ENCODE peak calls at places on chromosome 14, in four cellular contexts. One of them, this sample, is unnamed.

GRCh38 chr14:97704316-97704715 is 907.1 kb downstream of the VRK1 start:
- DNase-seq in foreskin fibroblast: no peak
- DNase-seq in endodermal cell: no peak
- DNase-seq in AG04450: no peak
- DNase-seq in this sample: no peak

GRCh38 chr14:85415015-85415712 is 114.8 kb upstream of the FLRT2 start:
- DNase-seq in foreskin fibroblast: peak
- DNase-seq in endodermal cell: peak
- DNase-seq in AG04450: peak
- DNase-seq in this sample: peak

GRCh38 chr14:18660585-18660922 is 59.6 kb downstream of the OR11H12 start:
- DNase-seq in foreskin fibroblast: no peak
- DNase-seq in endodermal cell: no peak
- DNase-seq in AG04450: no peak
- DNase-seq in this sample: no peak

GRCh38 chr14:54108481-54109471 is 152.2 kb upstream of the BMP4 start:
- DNase-seq in foreskin fibroblast: peak
- DNase-seq in endodermal cell: no peak
- DNase-seq in AG04450: peak
- DNase-seq in this sample: peak

GRCh38 chr14:32345311-32345771 is 16.2 kb downstream of the AKAP6 start:
- DNase-seq in foreskin fibroblast: peak
- DNase-seq in endodermal cell: no peak
- DNase-seq in AG04450: no peak
- DNase-seq in this sample: peak

GRCh38 chr14:42140001-42140400 is 533.3 kb downstream of the LRFN5 start:
- DNase-seq in foreskin fibroblast: peak
- DNase-seq in endodermal cell: no peak
- DNase-seq in AG04450: no peak
- DNase-seq in this sample: peak

GRCh38 chr14:33475623-33476022 is 475.3 kb downstream of the EGLN3 start:
- DNase-seq in foreskin fibroblast: peak
- DNase-seq in endodermal cell: peak
- DNase-seq in AG04450: no peak
- DNase-seq in this sample: peak

GRCh38 chr14:102663031-102663430 is 70.6 kb downstream of the RCOR1 start:
- DNase-seq in foreskin fibroblast: no peak
- DNase-seq in endodermal cell: peak
- DNase-seq in AG04450: no peak
- DNase-seq in this sample: no peak

GRCh38 chr14:104820669-104821228 is 19.8 kb downstream of the ZBTB42 start:
- DNase-seq in foreskin fibroblast: peak
- DNase-seq in endodermal cell: peak
- DNase-seq in AG04450: peak
- DNase-seq in this sample: peak

GRCh38 chr14:39395555-39396254 is 36.5 kb downstream of the FBXO33 start:
- DNase-seq in foreskin fibroblast: peak
- DNase-seq in endodermal cell: peak
- DNase-seq in AG04450: no peak
- DNase-seq in this sample: peak

GRCh38 chr14:59483360-59483759 is 848 bp downstream of the L3HYPDH start:
- DNase-seq in foreskin fibroblast: peak
- DNase-seq in endodermal cell: no peak
- DNase-seq in AG04450: peak
- DNase-seq in this sample: peak

GRCh38 chr14:91367173-91368171 is 50.1 kb downstream of the CCDC88C start:
- DNase-seq in foreskin fibroblast: no peak
- DNase-seq in endodermal cell: no peak
- DNase-seq in AG04450: no peak
- DNase-seq in this sample: peak

GRCh38 chr14:23670489-23670888 is 34.3 kb downstream of the DHRS2 start:
- DNase-seq in foreskin fibroblast: no peak
- DNase-seq in endodermal cell: no peak
- DNase-seq in AG04450: no peak
- DNase-seq in this sample: no peak

GRCh38 chr14:90510208-90510607 is 113.4 kb downstream of the CALM1 start:
- DNase-seq in foreskin fibroblast: no peak
- DNase-seq in endodermal cell: no peak
- DNase-seq in AG04450: no peak
- DNase-seq in this sample: no peak

GRCh38 chr14:80055912-80056801 is 155.1 kb downstream of the DIO2 start:
- DNase-seq in foreskin fibroblast: peak
- DNase-seq in endodermal cell: peak
- DNase-seq in AG04450: peak
- DNase-seq in this sample: peak

GRCh38 chr14:69547701-69548348 is 26.8 kb downstream of the CCDC177 start:
- DNase-seq in foreskin fibroblast: peak
- DNase-seq in endodermal cell: peak
- DNase-seq in AG04450: no peak
- DNase-seq in this sample: peak

GRCh38 chr14:24332094-24332983 is 2.5 kb downstream of the ADCY4 start:
- DNase-seq in foreskin fibroblast: peak
- DNase-seq in endodermal cell: peak
- DNase-seq in AG04450: no peak
- DNase-seq in this sample: peak

GRCh38 chr14:54169254-54169924 is 212.8 kb upstream of the BMP4 start:
- DNase-seq in foreskin fibroblast: peak
- DNase-seq in endodermal cell: no peak
- DNase-seq in AG04450: no peak
- DNase-seq in this sample: peak

GRCh38 chr14:35384386-35385041 is 20.0 kb downstream of the NFKBIA start:
- DNase-seq in foreskin fibroblast: peak
- DNase-seq in endodermal cell: no peak
- DNase-seq in AG04450: peak
- DNase-seq in this sample: peak
- TF ChIP-seq CTCF in foreskin fibroblast: peak
- TF ChIP-seq CTCF in endodermal cell: peak
- TF ChIP-seq CTCF in AG04450: peak
- TF ChIP-seq CTCF in this sample: peak

GRCh38 chr14:96088911-96089310 is 49.7 kb downstream of the C14orf132 start:
- DNase-seq in foreskin fibroblast: no peak
- DNase-seq in endodermal cell: no peak
- DNase-seq in AG04450: no peak
- DNase-seq in this sample: no peak

GRCh38 chr14:96091941-96092411 is 52.8 kb downstream of the C14orf132 start:
- DNase-seq in foreskin fibroblast: peak
- DNase-seq in endodermal cell: no peak
- DNase-seq in AG04450: no peak
- DNase-seq in this sample: peak

GRCh38 chr14:96089401-96089800 is 50.2 kb downstream of the C14orf132 start:
- DNase-seq in foreskin fibroblast: no peak
- DNase-seq in endodermal cell: no peak
- DNase-seq in AG04450: no peak
- DNase-seq in this sample: no peak

GRCh38 chr14:96091149-96091693 is 52.1 kb downstream of the C14orf132 start:
- DNase-seq in foreskin fibroblast: no peak
- DNase-seq in endodermal cell: peak
- DNase-seq in AG04450: no peak
- DNase-seq in this sample: no peak

DNA sequence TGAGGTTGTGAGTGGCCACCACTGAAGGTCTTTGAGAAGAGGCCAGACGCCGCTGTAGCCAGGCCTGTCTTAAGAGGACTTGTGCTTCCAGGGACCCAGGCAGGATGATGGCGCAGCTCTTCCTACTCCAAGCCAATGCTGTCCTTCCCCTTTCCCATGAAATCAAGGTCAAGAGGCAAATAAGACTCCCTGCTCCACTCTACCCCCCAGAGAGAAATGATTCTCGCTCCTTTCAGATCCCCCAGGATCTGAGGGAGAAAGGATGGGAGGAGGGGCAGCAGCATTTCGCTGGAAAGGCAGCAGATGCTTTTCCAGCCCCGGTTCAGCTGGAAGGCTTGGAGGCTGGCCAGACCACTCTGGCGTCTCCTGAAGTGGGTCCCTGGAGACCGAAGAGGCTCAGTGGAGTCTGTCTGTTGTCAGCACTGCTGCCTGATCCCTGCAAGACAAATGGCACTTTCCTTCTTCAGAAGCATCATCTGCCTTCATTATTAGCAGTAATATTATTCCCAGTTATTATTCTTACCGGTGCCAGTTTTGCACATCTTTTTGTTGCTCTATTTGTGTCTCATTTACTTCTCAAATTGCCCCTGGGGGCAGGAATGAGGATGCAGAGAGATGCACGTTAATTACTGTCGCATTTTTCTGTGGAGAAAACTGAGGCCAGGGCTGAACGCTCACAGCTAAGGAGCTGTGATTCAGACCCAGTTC is 51.4 kb downstream of the C14orf132 start:
- DNase-seq in foreskin fibroblast: peak
- DNase-seq in endodermal cell: no peak
- DNase-seq in AG04450: peak
- DNase-seq in this sample: peak
- TF ChIP-seq CTCF in foreskin fibroblast: no peak
- TF ChIP-seq CTCF in endodermal cell: no peak
- TF ChIP-seq CTCF in AG04450: peak
- TF ChIP-seq CTCF in this sample: no peak

GRCh38 chr14:51967521-51967920 is 21.8 kb upstream of the RTRAF start:
- DNase-seq in foreskin fibroblast: peak
- DNase-seq in endodermal cell: no peak
- DNase-seq in AG04450: no peak
- DNase-seq in this sample: no peak
- TF ChIP-seq CTCF in foreskin fibroblast: no peak
- TF ChIP-seq CTCF in endodermal cell: no peak
- TF ChIP-seq CTCF in AG04450: no peak
- TF ChIP-seq CTCF in this sample: no peak

DNA sequence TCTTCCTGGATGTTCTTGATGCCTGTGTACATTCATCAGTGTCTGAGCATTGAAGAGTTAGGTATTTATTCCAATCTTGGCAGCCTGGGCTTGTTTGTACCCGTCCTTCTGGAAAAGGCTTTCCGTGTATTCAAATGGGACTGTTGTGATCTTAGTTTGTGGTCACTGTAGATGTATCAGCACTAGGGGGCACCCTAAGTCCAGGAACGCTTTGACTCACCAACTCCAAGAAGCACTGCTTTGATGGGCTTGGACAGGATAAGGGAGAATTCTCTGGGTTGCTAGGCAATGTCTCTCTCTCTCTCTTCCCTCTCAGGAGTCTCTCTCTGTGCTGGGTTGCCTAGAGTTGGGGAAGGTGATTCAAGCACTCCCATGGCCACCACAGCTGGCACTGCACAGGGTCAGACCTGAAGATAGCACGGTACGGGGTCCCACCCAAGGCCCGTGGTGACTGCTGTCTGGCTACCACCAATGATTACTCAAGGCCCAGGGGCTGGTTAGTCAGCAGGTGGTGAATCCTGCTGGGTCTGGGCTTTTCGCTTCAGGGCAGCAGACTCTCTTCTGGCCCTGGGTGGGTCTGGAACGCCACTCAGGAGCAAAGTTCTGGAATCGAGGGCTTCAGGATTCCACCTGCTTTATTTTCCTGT is 211.1 kb upstream of the RGS6 start:
- DNase-seq in foreskin fibroblast: peak
- DNase-seq in endodermal cell: peak
- DNase-seq in AG04450: no peak
- DNase-seq in this sample: peak
- TF ChIP-seq CTCF in foreskin fibroblast: peak
- TF ChIP-seq CTCF in endodermal cell: peak
- TF ChIP-seq CTCF in AG04450: peak
- TF ChIP-seq CTCF in this sample: peak

DNA sequence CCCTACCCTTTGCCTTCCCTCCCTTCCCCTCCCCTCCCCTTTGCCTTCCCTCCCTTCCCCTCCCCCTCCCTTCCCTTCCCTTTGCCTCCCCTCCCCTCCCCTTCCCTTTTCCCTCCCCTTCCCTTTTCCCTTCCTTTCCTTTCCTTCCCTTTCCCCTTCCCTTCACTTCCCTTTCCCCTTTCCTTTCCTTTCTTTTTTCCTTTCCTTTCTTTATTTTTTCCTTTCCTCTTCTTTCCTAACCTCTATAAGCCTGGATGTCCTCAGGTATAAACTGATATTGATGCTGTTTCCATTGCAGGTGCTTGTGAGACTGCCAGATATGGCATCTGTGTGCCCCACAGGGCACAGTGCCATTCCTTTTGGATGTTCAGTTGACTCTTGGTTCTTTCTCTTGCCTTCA is 163.2 kb downstream of the ESRRB start:
- DNase-seq in foreskin fibroblast: no peak
- DNase-seq in endodermal cell: no peak
- DNase-seq in AG04450: no peak
- DNase-seq in this sample: no peak
- TF ChIP-seq CTCF in foreskin fibroblast: no peak
- TF ChIP-seq CTCF in endodermal cell: no peak
- TF ChIP-seq CTCF in AG04450: no peak
- TF ChIP-seq CTCF in this sample: no peak